ENCODE peak calls at places on chromosomes 4 and X, in ten cellular contexts. One of them, this sample, is unnamed.

GRCh38 chr4:43251760-43252317 is 359.3 kb downstream of the GRXCR1 start:
- DNase-seq in activated T-cell treated with anti-CD3 and anti-CD28 coated beads, Interleukin-2, amount 50 U/mL, for 72 hours: no peak
- DNase-seq in stimulated activated CD8-positive, alpha-beta memory T cell treated with anti-CD3 and anti-CD28 coated beads, Interleukin-15, amount 100 ng/mL, for 1 hour: no peak
- DNase-seq in activated B cell treated with CpG ODN at 0.5 μM for 24 hours: no peak
- DNase-seq in AG08395: no peak
- DNase-seq in substantia nigra: no peak
- DNase-seq in fibroblast of the aortic adventitia: peak
- DNase-seq in naive thymus-derived CD8-positive, alpha-beta T cell: no peak
- DNase-seq in hippocampal formation: no peak
- DNase-seq in LHCN-M2: no peak
- DNase-seq in this sample: no peak

GRCh38 chr4:156634612-156635011 is 337.0 kb downstream of the PDGFC start:
- DNase-seq in activated T-cell treated with anti-CD3 and anti-CD28 coated beads, Interleukin-2, amount 50 U/mL, for 72 hours: no peak
- DNase-seq in stimulated activated CD8-positive, alpha-beta memory T cell treated with anti-CD3 and anti-CD28 coated beads, Interleukin-15, amount 100 ng/mL, for 1 hour: no peak
- DNase-seq in activated B cell treated with CpG ODN at 0.5 μM for 24 hours: no peak
- DNase-seq in AG08395: no peak
- DNase-seq in substantia nigra: no peak
- DNase-seq in fibroblast of the aortic adventitia: no peak
- DNase-seq in naive thymus-derived CD8-positive, alpha-beta T cell: no peak
- DNase-seq in hippocampal formation: no peak
- DNase-seq in LHCN-M2: peak
- DNase-seq in this sample: no peak

GRCh38 chrX:107171369-107172102 is 34.7 kb downstream of the NUP62CL start:
- DNase-seq in activated T-cell treated with anti-CD3 and anti-CD28 coated beads, Interleukin-2, amount 50 U/mL, for 72 hours: no peak
- DNase-seq in stimulated activated CD8-positive, alpha-beta memory T cell treated with anti-CD3 and anti-CD28 coated beads, Interleukin-15, amount 100 ng/mL, for 1 hour: no peak
- DNase-seq in activated B cell treated with CpG ODN at 0.5 μM for 24 hours: no peak
- DNase-seq in AG08395: no peak
- DNase-seq in substantia nigra: no peak
- DNase-seq in fibroblast of the aortic adventitia: no peak
- DNase-seq in naive thymus-derived CD8-positive, alpha-beta T cell: no peak
- DNase-seq in hippocampal formation: no peak
- DNase-seq in LHCN-M2: no peak
- DNase-seq in this sample: no peak

GRCh38 chr4:174714393-174715211 is 114.4 kb downstream of the GLRA3 start:
- DNase-seq in activated T-cell treated with anti-CD3 and anti-CD28 coated beads, Interleukin-2, amount 50 U/mL, for 72 hours: peak
- DNase-seq in stimulated activated CD8-positive, alpha-beta memory T cell treated with anti-CD3 and anti-CD28 coated beads, Interleukin-15, amount 100 ng/mL, for 1 hour: no peak
- DNase-seq in activated B cell treated with CpG ODN at 0.5 μM for 24 hours: no peak
- DNase-seq in AG08395: peak
- DNase-seq in substantia nigra: no peak
- DNase-seq in fibroblast of the aortic adventitia: peak
- DNase-seq in naive thymus-derived CD8-positive, alpha-beta T cell: no peak
- DNase-seq in hippocampal formation: no peak
- DNase-seq in LHCN-M2: peak
- DNase-seq in this sample: no peak

GRCh38 chrX:1392376-1393130 is 640 bp upstream of the SLC25A6 start:
- DNase-seq in activated T-cell treated with anti-CD3 and anti-CD28 coated beads, Interleukin-2, amount 50 U/mL, for 72 hours: no peak
- DNase-seq in stimulated activated CD8-positive, alpha-beta memory T cell treated with anti-CD3 and anti-CD28 coated beads, Interleukin-15, amount 100 ng/mL, for 1 hour: no peak
- DNase-seq in activated B cell treated with CpG ODN at 0.5 μM for 24 hours: no peak
- DNase-seq in AG08395: peak
- DNase-seq in substantia nigra: no peak
- DNase-seq in fibroblast of the aortic adventitia: peak
- DNase-seq in naive thymus-derived CD8-positive, alpha-beta T cell: no peak
- DNase-seq in hippocampal formation: no peak
- DNase-seq in LHCN-M2: peak
- DNase-seq in this sample: no peak

GRCh38 chrX:23373129-23373804 is 38.6 kb downstream of the PTCHD1 start:
- DNase-seq in activated T-cell treated with anti-CD3 and anti-CD28 coated beads, Interleukin-2, amount 50 U/mL, for 72 hours: no peak
- DNase-seq in stimulated activated CD8-positive, alpha-beta memory T cell treated with anti-CD3 and anti-CD28 coated beads, Interleukin-15, amount 100 ng/mL, for 1 hour: no peak
- DNase-seq in activated B cell treated with CpG ODN at 0.5 μM for 24 hours: no peak
- DNase-seq in AG08395: peak
- DNase-seq in substantia nigra: no peak
- DNase-seq in fibroblast of the aortic adventitia: peak
- DNase-seq in naive thymus-derived CD8-positive, alpha-beta T cell: no peak
- DNase-seq in hippocampal formation: peak
- DNase-seq in LHCN-M2: peak
- DNase-seq in this sample: no peak

GRCh38 chrX:22541926-22542325 is 269.2 kb downstream of the CBLL2 start:
- DNase-seq in activated T-cell treated with anti-CD3 and anti-CD28 coated beads, Interleukin-2, amount 50 U/mL, for 72 hours: no peak
- DNase-seq in stimulated activated CD8-positive, alpha-beta memory T cell treated with anti-CD3 and anti-CD28 coated beads, Interleukin-15, amount 100 ng/mL, for 1 hour: no peak
- DNase-seq in activated B cell treated with CpG ODN at 0.5 μM for 24 hours: no peak
- DNase-seq in AG08395: no peak
- DNase-seq in substantia nigra: no peak
- DNase-seq in fibroblast of the aortic adventitia: peak
- DNase-seq in naive thymus-derived CD8-positive, alpha-beta T cell: no peak
- DNase-seq in hippocampal formation: no peak
- DNase-seq in LHCN-M2: no peak
- DNase-seq in this sample: no peak

GRCh38 chr4:38163216-38164006 is 203.2 kb downstream of the PTTG2 start:
- DNase-seq in activated T-cell treated with anti-CD3 and anti-CD28 coated beads, Interleukin-2, amount 50 U/mL, for 72 hours: no peak
- DNase-seq in stimulated activated CD8-positive, alpha-beta memory T cell treated with anti-CD3 and anti-CD28 coated beads, Interleukin-15, amount 100 ng/mL, for 1 hour: no peak
- DNase-seq in activated B cell treated with CpG ODN at 0.5 μM for 24 hours: no peak
- DNase-seq in AG08395: peak
- DNase-seq in substantia nigra: no peak
- DNase-seq in fibroblast of the aortic adventitia: peak
- DNase-seq in naive thymus-derived CD8-positive, alpha-beta T cell: no peak
- DNase-seq in hippocampal formation: no peak
- DNase-seq in LHCN-M2: peak
- DNase-seq in this sample: no peak

GRCh38 chr4:110543577-110543976 is 67.6 kb downstream of the ENPEP start:
- DNase-seq in activated T-cell treated with anti-CD3 and anti-CD28 coated beads, Interleukin-2, amount 50 U/mL, for 72 hours: no peak
- DNase-seq in stimulated activated CD8-positive, alpha-beta memory T cell treated with anti-CD3 and anti-CD28 coated beads, Interleukin-15, amount 100 ng/mL, for 1 hour: no peak
- DNase-seq in activated B cell treated with CpG ODN at 0.5 μM for 24 hours: no peak
- DNase-seq in AG08395: peak
- DNase-seq in substantia nigra: no peak
- DNase-seq in fibroblast of the aortic adventitia: no peak
- DNase-seq in naive thymus-derived CD8-positive, alpha-beta T cell: no peak
- DNase-seq in hippocampal formation: no peak
- DNase-seq in LHCN-M2: no peak
- DNase-seq in this sample: no peak

GRCh38 chr4:86845593-86845992 is 3.6 kb downstream of the SLC10A6 start:
- DNase-seq in activated T-cell treated with anti-CD3 and anti-CD28 coated beads, Interleukin-2, amount 50 U/mL, for 72 hours: no peak
- DNase-seq in stimulated activated CD8-positive, alpha-beta memory T cell treated with anti-CD3 and anti-CD28 coated beads, Interleukin-15, amount 100 ng/mL, for 1 hour: no peak
- DNase-seq in activated B cell treated with CpG ODN at 0.5 μM for 24 hours: no peak
- DNase-seq in AG08395: no peak
- DNase-seq in substantia nigra: no peak
- DNase-seq in fibroblast of the aortic adventitia: no peak
- DNase-seq in naive thymus-derived CD8-positive, alpha-beta T cell: no peak
- DNase-seq in hippocampal formation: no peak
- DNase-seq in LHCN-M2: no peak
- DNase-seq in this sample: no peak

GRCh38 chrX:96538104-96538725 is 146.4 kb upstream of the DIAPH2 start:
- DNase-seq in activated T-cell treated with anti-CD3 and anti-CD28 coated beads, Interleukin-2, amount 50 U/mL, for 72 hours: no peak
- DNase-seq in stimulated activated CD8-positive, alpha-beta memory T cell treated with anti-CD3 and anti-CD28 coated beads, Interleukin-15, amount 100 ng/mL, for 1 hour: no peak
- DNase-seq in activated B cell treated with CpG ODN at 0.5 μM for 24 hours: no peak
- DNase-seq in AG08395: no peak
- DNase-seq in substantia nigra: no peak
- DNase-seq in fibroblast of the aortic adventitia: peak
- DNase-seq in naive thymus-derived CD8-positive, alpha-beta T cell: no peak
- DNase-seq in hippocampal formation: no peak
- DNase-seq in LHCN-M2: no peak
- DNase-seq in this sample: no peak

GRCh38 chr4:112889619-112890294 is 159.7 kb upstream of the ANK2 start:
- DNase-seq in activated T-cell treated with anti-CD3 and anti-CD28 coated beads, Interleukin-2, amount 50 U/mL, for 72 hours: no peak
- DNase-seq in stimulated activated CD8-positive, alpha-beta memory T cell treated with anti-CD3 and anti-CD28 coated beads, Interleukin-15, amount 100 ng/mL, for 1 hour: no peak
- DNase-seq in activated B cell treated with CpG ODN at 0.5 μM for 24 hours: no peak
- DNase-seq in AG08395: peak
- DNase-seq in substantia nigra: no peak
- DNase-seq in fibroblast of the aortic adventitia: peak
- DNase-seq in naive thymus-derived CD8-positive, alpha-beta T cell: no peak
- DNase-seq in hippocampal formation: peak
- DNase-seq in LHCN-M2: peak
- DNase-seq in this sample: no peak

GRCh38 chr4:41394362-41394960 is 137.7 kb downstream of the UCHL1 start:
- DNase-seq in activated T-cell treated with anti-CD3 and anti-CD28 coated beads, Interleukin-2, amount 50 U/mL, for 72 hours: no peak
- DNase-seq in stimulated activated CD8-positive, alpha-beta memory T cell treated with anti-CD3 and anti-CD28 coated beads, Interleukin-15, amount 100 ng/mL, for 1 hour: no peak
- DNase-seq in activated B cell treated with CpG ODN at 0.5 μM for 24 hours: no peak
- DNase-seq in AG08395: no peak
- DNase-seq in substantia nigra: no peak
- DNase-seq in fibroblast of the aortic adventitia: no peak
- DNase-seq in naive thymus-derived CD8-positive, alpha-beta T cell: no peak
- DNase-seq in hippocampal formation: no peak
- DNase-seq in LHCN-M2: no peak
- DNase-seq in this sample: no peak

GRCh38 chrX:153406903-153407302 is 4.4 kb upstream of the ZFP92 start:
- DNase-seq in activated T-cell treated with anti-CD3 and anti-CD28 coated beads, Interleukin-2, amount 50 U/mL, for 72 hours: no peak
- DNase-seq in stimulated activated CD8-positive, alpha-beta memory T cell treated with anti-CD3 and anti-CD28 coated beads, Interleukin-15, amount 100 ng/mL, for 1 hour: no peak
- DNase-seq in activated B cell treated with CpG ODN at 0.5 μM for 24 hours: no peak
- DNase-seq in AG08395: no peak
- DNase-seq in substantia nigra: no peak
- DNase-seq in fibroblast of the aortic adventitia: no peak
- DNase-seq in naive thymus-derived CD8-positive, alpha-beta T cell: no peak
- DNase-seq in hippocampal formation: no peak
- DNase-seq in LHCN-M2: no peak
- DNase-seq in this sample: no peak

GRCh38 chrX:134931550-134931949 is 59.2 kb upstream of the SMIM10 start:
- DNase-seq in activated T-cell treated with anti-CD3 and anti-CD28 coated beads, Interleukin-2, amount 50 U/mL, for 72 hours: no peak
- DNase-seq in stimulated activated CD8-positive, alpha-beta memory T cell treated with anti-CD3 and anti-CD28 coated beads, Interleukin-15, amount 100 ng/mL, for 1 hour: no peak
- DNase-seq in activated B cell treated with CpG ODN at 0.5 μM for 24 hours: no peak
- DNase-seq in AG08395: no peak
- DNase-seq in substantia nigra: no peak
- DNase-seq in fibroblast of the aortic adventitia: no peak
- DNase-seq in naive thymus-derived CD8-positive, alpha-beta T cell: no peak
- DNase-seq in hippocampal formation: no peak
- DNase-seq in LHCN-M2: no peak
- DNase-seq in this sample: no peak

GRCh38 chr4:182856862-182857261 is 60.3 kb downstream of the DCTD start:
- DNase-seq in activated T-cell treated with anti-CD3 and anti-CD28 coated beads, Interleukin-2, amount 50 U/mL, for 72 hours: no peak
- DNase-seq in stimulated activated CD8-positive, alpha-beta memory T cell treated with anti-CD3 and anti-CD28 coated beads, Interleukin-15, amount 100 ng/mL, for 1 hour: no peak
- DNase-seq in activated B cell treated with CpG ODN at 0.5 μM for 24 hours: no peak
- DNase-seq in AG08395: no peak
- DNase-seq in substantia nigra: no peak
- DNase-seq in fibroblast of the aortic adventitia: no peak
- DNase-seq in naive thymus-derived CD8-positive, alpha-beta T cell: no peak
- DNase-seq in hippocampal formation: no peak
- DNase-seq in LHCN-M2: no peak
- DNase-seq in this sample: no peak

GRCh38 chrX:55118574-55118973 is 29.8 kb downstream of the PAGE2 start:
- DNase-seq in activated T-cell treated with anti-CD3 and anti-CD28 coated beads, Interleukin-2, amount 50 U/mL, for 72 hours: no peak
- DNase-seq in stimulated activated CD8-positive, alpha-beta memory T cell treated with anti-CD3 and anti-CD28 coated beads, Interleukin-15, amount 100 ng/mL, for 1 hour: no peak
- DNase-seq in activated B cell treated with CpG ODN at 0.5 μM for 24 hours: no peak
- DNase-seq in AG08395: no peak
- DNase-seq in substantia nigra: no peak
- DNase-seq in fibroblast of the aortic adventitia: no peak
- DNase-seq in naive thymus-derived CD8-positive, alpha-beta T cell: no peak
- DNase-seq in hippocampal formation: no peak
- DNase-seq in LHCN-M2: no peak
- DNase-seq in this sample: no peak

GRCh38 chr4:68859655-68860054 is 43.9 kb downstream of the UGT2B10 start:
- DNase-seq in activated T-cell treated with anti-CD3 and anti-CD28 coated beads, Interleukin-2, amount 50 U/mL, for 72 hours: no peak
- DNase-seq in stimulated activated CD8-positive, alpha-beta memory T cell treated with anti-CD3 and anti-CD28 coated beads, Interleukin-15, amount 100 ng/mL, for 1 hour: no peak
- DNase-seq in activated B cell treated with CpG ODN at 0.5 μM for 24 hours: no peak
- DNase-seq in AG08395: no peak
- DNase-seq in substantia nigra: no peak
- DNase-seq in fibroblast of the aortic adventitia: no peak
- DNase-seq in naive thymus-derived CD8-positive, alpha-beta T cell: no peak
- DNase-seq in hippocampal formation: no peak
- DNase-seq in LHCN-M2: no peak
- DNase-seq in this sample: no peak

GRCh38 chr4:87092389-87093141 is 127.9 kb downstream of the KLHL8 start:
- DNase-seq in activated T-cell treated with anti-CD3 and anti-CD28 coated beads, Interleukin-2, amount 50 U/mL, for 72 hours: peak
- DNase-seq in stimulated activated CD8-positive, alpha-beta memory T cell treated with anti-CD3 and anti-CD28 coated beads, Interleukin-15, amount 100 ng/mL, for 1 hour: no peak
- DNase-seq in activated B cell treated with CpG ODN at 0.5 μM for 24 hours: no peak
- DNase-seq in AG08395: peak
- DNase-seq in substantia nigra: no peak
- DNase-seq in fibroblast of the aortic adventitia: peak
- DNase-seq in naive thymus-derived CD8-positive, alpha-beta T cell: no peak
- DNase-seq in hippocampal formation: no peak
- DNase-seq in LHCN-M2: peak
- DNase-seq in this sample: no peak

GRCh38 chr4:124191329-124191728 is 521.2 kb downstream of the ANKRD50 start:
- DNase-seq in activated T-cell treated with anti-CD3 and anti-CD28 coated beads, Interleukin-2, amount 50 U/mL, for 72 hours: no peak
- DNase-seq in stimulated activated CD8-positive, alpha-beta memory T cell treated with anti-CD3 and anti-CD28 coated beads, Interleukin-15, amount 100 ng/mL, for 1 hour: no peak
- DNase-seq in activated B cell treated with CpG ODN at 0.5 μM for 24 hours: no peak
- DNase-seq in AG08395: no peak
- DNase-seq in substantia nigra: no peak
- DNase-seq in fibroblast of the aortic adventitia: no peak
- DNase-seq in naive thymus-derived CD8-positive, alpha-beta T cell: no peak
- DNase-seq in hippocampal formation: no peak
- DNase-seq in LHCN-M2: no peak
- DNase-seq in this sample: no peak

GRCh38 chr4:93722446-93722845 is 106.1 kb upstream of the ATOH1 start:
- DNase-seq in activated T-cell treated with anti-CD3 and anti-CD28 coated beads, Interleukin-2, amount 50 U/mL, for 72 hours: no peak
- DNase-seq in stimulated activated CD8-positive, alpha-beta memory T cell treated with anti-CD3 and anti-CD28 coated beads, Interleukin-15, amount 100 ng/mL, for 1 hour: no peak
- DNase-seq in activated B cell treated with CpG ODN at 0.5 μM for 24 hours: no peak
- DNase-seq in AG08395: no peak
- DNase-seq in substantia nigra: no peak
- DNase-seq in fibroblast of the aortic adventitia: no peak
- DNase-seq in naive thymus-derived CD8-positive, alpha-beta T cell: no peak
- DNase-seq in hippocampal formation: no peak
- DNase-seq in LHCN-M2: no peak
- DNase-seq in this sample: no peak